ENCODE peak calls at places on chromosome 12, in nine cellular contexts. I is type B pancreatic cell, G is fibroblast of lung, Z is cardiac fibroblast, E is ovary, C is tibial nerve, B is foreskin fibroblast, Y is Peyer's patch, F is K562. T is an unnamed sample.

GRCh38 chr12:100823988-100824387 is 29.4 kb downstream of the ANO4 start:
- DNase-seq in I (no peak), G (peak; percentile 5), Z (peak; percentile 3), E (no peak), C (no peak), B (peak; percentile 61), Y (no peak), F (no peak), T (no peak)

GRCh38 chr12:119406322-119406721 is 71.8 kb downstream of the CCDC60 start:
- DNase-seq in I (no peak), G (no peak), Z (no peak), E (no peak), C (no peak), B (no peak), Y (no peak), F (no peak), T (no peak)

GRCh38 chr12:116102019-116102418 is 175.5 kb downstream of the MED13L start:
- DNase-seq in I (no peak), G (no peak), Z (no peak), E (no peak), C (no peak), B (no peak), Y (no peak), F (no peak), T (no peak)

GRCh38 chr12:46558696-46559095 is 186.1 kb upstream of the SLC38A2 start:
- DNase-seq in I (no peak), G (no peak), Z (peak; percentile 15), E (no peak), C (no peak), B (no peak), Y (no peak), F (no peak), T (no peak)

GRCh38 chr12:9751204-9752144 is 9.2 kb downstream of the CD69 start:
- DNase-seq in I (no peak), G (no peak), Z (peak; percentile 45), E (no peak), C (no peak), B (peak; percentile 7), Y (no peak), F (peak; percentile 43), T (no peak)

GRCh38 chr12:11771895-11772502 is 122.5 kb downstream of the ETV6 start:
- DNase-seq in I (no peak), G (peak; percentile 14), Z (no peak), E (no peak), C (no peak), B (no peak), Y (no peak), F (no peak), T (no peak)

GRCh38 chr12:111288771-111289170 is 80.1 kb downstream of the PHETA1 start:
- DNase-seq in I (no peak), G (no peak), Z (no peak), E (no peak), C (no peak), B (no peak), Y (no peak), F (no peak), T (no peak)

GRCh38 chr12:97939141-97939540 is 476.5 kb downstream of the RMST start:
- DNase-seq in I (no peak), G (no peak), Z (no peak), E (no peak), C (no peak), B (no peak), Y (no peak), F (no peak), T (no peak)

GRCh38 chr12:65640489-65640901 is 183.8 kb upstream of the HMGA2 start:
- DNase-seq in I (no peak), G (peak; percentile 83), Z (peak; percentile 62), E (no peak), C (peak; percentile 31), B (peak; percentile 83), Y (no peak), F (no peak), T (no peak)

GRCh38 chr12:8078916-8079315 is 3.2 kb upstream of the NECAP1 start:
- DNase-seq in I (no peak), G (no peak), Z (no peak), E (no peak), C (no peak), B (no peak), Y (no peak), F (no peak), T (no peak)

GRCh38 chr12:104877107-104877705 is 80.9 kb downstream of the SLC41A2 start:
- DNase-seq in I (no peak), G (peak; percentile 67), Z (peak; percentile 76), E (peak; percentile 44), C (peak; percentile 60), B (no peak), Y (no peak), F (peak; percentile 37), T (no peak)

GRCh38 chr12:53623986-53624385 is 2.2 kb downstream of the ATF7 start:
- DNase-seq in I (no peak), G (peak; percentile 80), Z (peak; percentile 81), E (no peak), C (peak; percentile 52), B (peak; percentile 29), Y (no peak), F (peak; percentile 34), T (no peak)

GRCh38 chr12:118124333-118124874 is 11.5 kb upstream of the PEBP1 start:
- DNase-seq in I (no peak), G (no peak), Z (no peak), E (no peak), C (no peak), B (no peak), Y (no peak), F (no peak), T (no peak)

GRCh38 chr12:100982511-100983183 is 188.1 kb downstream of the ANO4 start:
- DNase-seq in I (no peak), G (no peak), Z (no peak), E (no peak), C (no peak), B (no peak), Y (no peak), F (no peak), T (no peak)

GRCh38 chr12:124716208-124717141 is 147.2 kb downstream of the SCARB1 start:
- DNase-seq in I (no peak), G (no peak), Z (no peak), E (no peak), C (no peak), B (no peak), Y (no peak), F (no peak), T (no peak)

GRCh38 chr12:114921796-114922195 is 237.8 kb upstream of the TBX3 start:
- DNase-seq in I (no peak), G (no peak), Z (no peak), E (no peak), C (no peak), B (peak; percentile 40), Y (no peak), F (no peak), T (no peak)
- TF ChIP-seq CTCF in I (no peak), G (no peak), Z (no peak), E (no peak), C (no peak), B (no peak), Y (no peak), F (no peak), T (no peak)

GRCh38 chr12:15155271-15155670 is 65.9 kb downstream of the RERG start:
- DNase-seq in I (no peak), G (no peak), Z (no peak), E (no peak), C (no peak), B (no peak), Y (no peak), F (no peak), T (no peak)

GRCh38 chr12:15152864-15153263 is 68.4 kb downstream of the RERG start:
- DNase-seq in I (no peak), G (peak; percentile 83), Z (peak; percentile 73), E (no peak), C (no peak), B (peak; percentile 12), Y (no peak), F (no peak), T (no peak)

GRCh38 chr12:15151141-15152091 is 69.8 kb downstream of the RERG start:
- DNase-seq in I (no peak), G (peak; percentile 66), Z (peak; percentile 46), E (no peak), C (peak; percentile 60), B (no peak), Y (no peak), F (peak; percentile 2), T (no peak)

GRCh38 chr12:15154108-15154507 is 67.1 kb downstream of the RERG start:
- DNase-seq in I (no peak), G (no peak), Z (no peak), E (no peak), C (no peak), B (no peak), Y (no peak), F (no peak), T (no peak)

GRCh38 chr12:15152456-15152855 is 68.8 kb downstream of the RERG start:
- DNase-seq in I (no peak), G (peak; percentile 52), Z (peak; percentile 44), E (no peak), C (no peak), B (peak; percentile 8), Y (no peak), F (no peak), T (no peak)
- TF ChIP-seq CTCF in I (peak; percentile 52), G (peak; percentile 43), Z (peak; percentile 40), E (peak; percentile 25), C (peak; percentile 38), B (no peak), Y (peak; percentile 6), F (no peak), T (no peak)

DNA sequence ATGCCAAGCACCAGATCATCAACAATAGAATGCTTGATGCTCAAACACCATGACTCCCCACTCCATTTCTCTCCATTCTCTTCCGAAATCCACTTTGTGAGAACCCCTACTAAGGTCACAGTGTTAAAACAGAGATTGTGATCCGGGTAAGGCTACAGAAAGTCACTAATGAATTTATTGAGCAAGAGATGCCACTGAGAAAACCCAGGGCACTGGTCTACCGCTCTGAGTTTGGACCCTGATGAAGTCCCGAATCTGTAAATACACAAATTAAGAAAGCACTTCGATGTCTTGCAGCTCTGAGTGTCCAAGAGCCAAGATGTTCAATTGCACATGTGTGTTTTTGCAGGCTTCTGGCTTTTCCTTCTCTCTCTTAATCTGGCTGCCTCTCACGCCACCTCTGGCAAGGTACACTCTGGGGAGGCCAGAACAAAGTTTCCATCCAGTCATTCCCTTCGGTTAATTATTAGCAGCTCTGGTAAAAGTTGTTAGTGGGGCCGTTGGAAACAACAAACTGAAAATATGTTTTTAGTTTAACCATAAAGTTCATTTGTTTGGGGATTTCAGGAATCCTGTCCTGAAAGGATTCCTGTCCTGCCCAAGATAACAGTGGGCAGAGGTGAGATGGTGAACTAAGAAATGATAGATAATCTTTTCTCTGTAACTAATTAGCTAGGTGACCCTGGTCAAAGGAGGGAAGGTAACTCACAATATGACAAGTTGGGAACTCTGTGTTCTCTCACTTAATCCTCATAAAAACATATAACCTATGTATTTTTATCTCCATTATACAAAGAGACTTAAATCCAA is 75.4 kb downstream of the BTG1 start:
- DNase-seq in I (no peak), G (no peak), Z (no peak), E (no peak), C (no peak), B (no peak), Y (peak; percentile 59), F (no peak), T (no peak)
- TF ChIP-seq CTCF in I (no peak), G (no peak), Z (no peak), E (no peak), C (no peak), B (no peak), Y (peak; percentile 44), F (no peak), T (no peak)

DNA sequence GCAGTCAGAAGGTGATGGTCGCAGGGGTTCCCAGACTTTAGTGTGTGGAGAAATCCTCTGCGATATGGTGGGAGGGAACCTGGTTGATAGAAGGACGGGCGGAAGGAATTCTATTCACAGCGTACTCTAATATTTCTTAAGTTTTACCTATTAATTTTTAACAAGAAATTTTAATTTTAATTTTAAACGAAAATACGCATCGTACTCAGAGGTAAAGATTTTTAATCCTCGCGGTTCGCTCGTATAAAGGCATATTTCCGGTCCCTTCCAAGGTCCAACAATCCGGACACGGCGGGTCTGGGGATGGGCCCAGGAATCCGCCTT is 338 bp upstream of the SLC48A1 start:
- DNase-seq in I (no peak), G (no peak), Z (no peak), E (no peak), C (no peak), B (no peak), Y (no peak), F (no peak), T (no peak)
- TF ChIP-seq CTCF in I (no peak), G (no peak), Z (no peak), E (no peak), C (no peak), B (no peak), Y (no peak), F (no peak), T (no peak)